ENCODE peak calls at places on chromosomes 4 and X, in four cellular contexts. B is T47D, M is EL, E is GM23248. S is an unnamed sample.

GRCh38 chr4:105369988-105370387 is 103.9 kb downstream of the PPA2 start:
- DNase-seq in B (no peak), M (peak), E (peak), S (no peak)

GRCh38 chr4:157655101-157655818 is 434.7 kb downstream of the GRIA2 start:
- DNase-seq in B (no peak), M (no peak), E (no peak), S (no peak)

GRCh38 chrX:118272237-118272636 is 73.7 kb upstream of the WDR44 start:
- DNase-seq in B (no peak), M (peak), E (peak), S (no peak)

GRCh38 chr4:71872767-71873422 is 89.0 kb upstream of the GC start:
- DNase-seq in B (no peak), M (no peak), E (no peak), S (no peak)

GRCh38 chr4:24226018-24226417 is 336.2 kb upstream of the PPARGC1A start:
- DNase-seq in B (no peak), M (peak), E (peak), S (no peak)

GRCh38 chr4:132334081-132334480 is 815.0 kb upstream of the PCDH10 start:
- DNase-seq in B (no peak), M (peak), E (no peak), S (no peak)

GRCh38 chr4:4914059-4914820 is 54.8 kb downstream of the MSX1 start:
- DNase-seq in B (no peak), M (peak), E (peak), S (no peak)

GRCh38 chrX:120774611-120775010 is 101.1 kb downstream of the CT47B1 start:
- DNase-seq in B (no peak), M (no peak), E (peak), S (no peak)

GRCh38 chr4:40179360-40179759 is 17.5 kb upstream of the RHOH start:
- DNase-seq in B (no peak), M (no peak), E (no peak), S (no peak)

GRCh38 chr4:7021930-7022658 is 21.1 kb upstream of the TADA2B start:
- DNase-seq in B (no peak), M (peak), E (peak), S (no peak)

GRCh38 chr4:154004859-154005520 is 216.1 kb upstream of the SFRP2 start:
- DNase-seq in B (no peak), M (peak), E (peak), S (no peak)

GRCh38 chr4:168587326-168588125 is 90.7 kb downstream of the PALLD start:
- DNase-seq in B (peak), M (peak), E (peak), S (no peak)

GRCh38 chr4:142248946-142249345 is 597.2 kb downstream of the INPP4B start:
- DNase-seq in B (no peak), M (peak), E (peak), S (no peak)

GRCh38 chr4:183469327-183469726 is 24.9 kb downstream of the CDKN2AIP start:
- DNase-seq in B (no peak), M (peak), E (no peak), S (no peak)

GRCh38 chr4:79042079-79042674 is 102.9 kb upstream of the PAQR3 start:
- DNase-seq in B (no peak), M (peak), E (peak), S (peak)

GRCh38 chr4:13208558-13209193 is 275.5 kb downstream of the RAB28 start:
- DNase-seq in B (no peak), M (no peak), E (no peak), S (no peak)

GRCh38 chr4:19532120-19532848 is 719.4 kb upstream of the SLIT2 start:
- DNase-seq in B (no peak), M (no peak), E (no peak), S (peak)

GRCh38 chr4:79906306-79906705 is 166.7 kb downstream of the ANTXR2 start:
- DNase-seq in B (no peak), M (no peak), E (no peak), S (no peak)

GRCh38 chr4:1598206-1598605 is 85.9 kb downstream of the FAM53A start:
- DNase-seq in B (no peak), M (no peak), E (no peak), S (no peak)

GRCh38 chr4:142348489-142349076 is 497.5 kb downstream of the INPP4B start:
- DNase-seq in B (no peak), M (no peak), E (no peak), S (no peak)

GRCh38 chrX:130144509-130144908 is 21.1 kb downstream of the AIFM1 start:
- DNase-seq in B (no peak), M (peak), E (peak), S (no peak)

GRCh38 chrX:153361781-153362397 is 27.9 kb downstream of the ZNF275 start:
- DNase-seq in B (no peak), M (no peak), E (no peak), S (no peak)

GRCh38 chr4:72383439-72383838 is 185.6 kb downstream of the ADAMTS3 start:
- DNase-seq in B (no peak), M (peak), E (peak), S (peak)